ENCODE peak calls at places on chromosome 19, in eight cellular contexts. F, Z, H, B, M, I, R and Q are unnamed samples.

GRCh38 chr19:54325194-54325621 is 12.2 kb upstream of the LILRA5 start:
- DNase-seq in F (no peak), Z (peak; percentile 8), H (peak; percentile 10), B (no peak), M (no peak), I (no peak), R (no peak), Q (no peak)

GRCh38 chr19:2032296-2032941 is 16.9 kb upstream of the BTBD2 start:
- DNase-seq in F (peak; percentile 65), Z (peak; percentile 65), H (peak; percentile 95), B (peak; percentile 80), M (peak; percentile 97), I (peak; percentile 99), R (peak; percentile 81), Q (peak; percentile 90)

GRCh38 chr19:19418548-19419260 is 13.2 kb downstream of the GATAD2A start:
- DNase-seq in F (peak; percentile 33), Z (no peak), H (no peak), B (peak; percentile 44), M (no peak), I (no peak), R (no peak), Q (no peak)

GRCh38 chr19:56839665-56840451 is 668 bp downstream of the PEG3 start:
- DNase-seq in F (no peak), Z (no peak), H (no peak), B (peak; percentile 18), M (peak; percentile 78), I (peak; percentile 85), R (peak; percentile 80), Q (no peak)

GRCh38 chr19:49896863-49897621 is at the start of gene IL4I1:
- DNase-seq in F (peak; percentile 16), Z (peak; percentile 42), H (no peak), B (peak; percentile 20), M (peak; percentile 45), I (no peak), R (no peak), Q (no peak)

GRCh38 chr19:45881909-45882528 is 3.9 kb downstream of the IRF2BP1 start:
- DNase-seq in F (no peak), Z (no peak), H (no peak), B (no peak), M (peak; percentile 57), I (no peak), R (no peak), Q (no peak)

GRCh38 chr19:2097330-2098327 is 914 bp downstream of the IZUMO4 start:
- DNase-seq in F (no peak), Z (no peak), H (no peak), B (no peak), M (peak; percentile 36), I (peak; percentile 84), R (no peak), Q (no peak)

GRCh38 chr19:33499248-33499647 is 22.3 kb downstream of the PEPD start:
- DNase-seq in F (no peak), Z (no peak), H (no peak), B (no peak), M (no peak), I (no peak), R (no peak), Q (no peak)

GRCh38 chr19:54432144-54432738 is 16.8 kb upstream of the LENG8 start:
- DNase-seq in F (no peak), Z (no peak), H (peak; percentile 78), B (no peak), M (no peak), I (no peak), R (no peak), Q (no peak)

GRCh38 chr19:15123900-15124299 is 16.7 kb downstream of the SYDE1 start:
- DNase-seq in F (no peak), Z (no peak), H (no peak), B (no peak), M (peak; percentile 66), I (no peak), R (no peak), Q (peak; percentile 89)

GRCh38 chr19:29520390-29520789 is 5.4 kb upstream of the VSTM2B start:
- DNase-seq in F (no peak), Z (no peak), H (no peak), B (no peak), M (no peak), I (peak; percentile 44), R (no peak), Q (no peak)

GRCh38 chr19:47260476-47260875 is 4.2 kb downstream of the CCDC9 start:
- DNase-seq in F (no peak), Z (no peak), H (no peak), B (no peak), M (no peak), I (peak; percentile 86), R (no peak), Q (no peak)

GRCh38 chr19:47258895-47259555 is 2.7 kb downstream of the CCDC9 start:
- DNase-seq in F (no peak), Z (no peak), H (no peak), B (no peak), M (no peak), I (no peak), R (no peak), Q (no peak)

GRCh38 chr19:47256688-47257410 is 524 bp downstream of the CCDC9 start:
- DNase-seq in F (peak; percentile 90), Z (peak; percentile 98), H (peak; percentile 97), B (peak; percentile 96), M (peak; percentile 100), I (peak; percentile 100), R (peak; percentile 95), Q (peak; percentile 99)

GRCh38 chr19:47257411-47258169 is 1.3 kb downstream of the CCDC9 start:
- DNase-seq in F (no peak), Z (no peak), H (no peak), B (no peak), M (no peak), I (no peak), R (no peak), Q (no peak)

DNA sequence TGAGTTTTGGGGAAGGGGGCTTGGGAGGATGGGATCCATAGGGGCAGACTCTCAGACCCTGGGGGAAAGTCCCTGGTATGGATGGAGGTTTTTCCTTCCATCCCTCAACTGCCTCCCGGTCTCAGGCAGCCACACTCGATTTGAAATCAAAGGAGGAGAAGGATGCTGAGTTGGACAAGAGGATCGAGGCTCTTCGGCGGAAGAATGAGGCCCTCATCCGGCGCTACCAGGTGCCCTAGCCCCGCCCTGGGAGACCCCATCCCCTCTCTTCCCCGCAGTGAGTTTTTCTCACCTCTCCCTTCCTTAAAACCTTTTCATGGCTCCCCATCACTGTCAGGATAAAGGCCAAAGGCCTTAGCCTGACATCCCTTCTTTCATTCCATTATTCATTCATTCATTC is 2.1 kb downstream of the CCDC9 start:
- DNase-seq in F (no peak), Z (no peak), H (no peak), B (no peak), M (no peak), I (no peak), R (no peak), Q (no peak)
- H3K4me3 ChIP-seq in F (peak overlapping the region; percentile 65), Z (no peak overlapping the region), H (peak overlapping the region; percentile 54), B (peak overlapping the region; percentile 75), M (no peak overlapping the region), I (peak overlapping the region; percentile 52), R (no peak overlapping the region), Q (peak overlapping the region; percentile 62)

GRCh38 chr19:51325161-51325979 is 13.9 kb downstream of the IGLON5 start:
- DNase-seq in F (no peak), Z (no peak), H (no peak), B (no peak), M (no peak), I (no peak), R (peak; percentile 29), Q (no peak)
- H3K27me3 ChIP-seq in F (no peaks in the 10 kb centered on the region), Z (peaks cover 4% of the 10 kb centered on the region), H (peaks cover 10% of the 10 kb centered on the region), B (no peaks in the 10 kb centered on the region), M (peaks cover 40% of the 10 kb centered on the region), I (no peaks in the 10 kb centered on the region), R (peaks cover 19% of the 10 kb centered on the region), Q (peaks cover 40% of the 10 kb centered on the region)

GRCh38 chr19:42175335-42175734 is 42.1 kb downstream of the DEDD2 start:
- DNase-seq in F (no peak), Z (no peak), H (no peak), B (no peak), M (no peak), I (no peak), R (no peak), Q (no peak)
- H3K4me3 ChIP-seq in F (no peak overlapping the region), Z (no peak overlapping the region), H (no peak overlapping the region), B (no peak overlapping the region), M (no peak overlapping the region), I (no peak overlapping the region), R (no peak overlapping the region), Q (no peak overlapping the region)

DNA sequence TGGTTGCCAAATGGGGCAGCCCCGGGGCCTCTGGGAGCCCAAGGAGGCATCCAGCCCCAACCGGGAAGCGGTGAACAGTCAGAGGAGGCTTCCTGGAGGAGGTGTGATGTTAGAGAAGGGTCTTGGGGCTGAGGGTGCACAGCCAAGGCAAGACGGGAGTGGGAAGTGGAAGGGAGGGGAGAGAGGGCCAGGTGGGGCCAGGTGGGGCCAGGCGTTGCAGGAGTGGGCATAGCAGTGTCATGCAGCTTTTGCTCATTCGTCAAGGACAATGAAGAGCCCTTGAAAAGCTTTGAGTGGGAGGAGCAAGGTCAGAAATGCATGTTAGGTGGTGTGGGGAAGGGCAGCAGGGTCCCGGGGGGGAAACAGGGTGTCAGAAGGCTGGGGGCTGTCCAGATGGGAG is 1.8 kb downstream of the FBN3 start:
- DNase-seq in F (no peak), Z (no peak), H (no peak), B (no peak), M (no peak), I (no peak), R (no peak), Q (no peak)
- H3K27me3 ChIP-seq in F (peaks cover 30% of the 10 kb centered on the region), Z (peaks cover 68% of the 10 kb centered on the region), H (peaks cover 14% of the 10 kb centered on the region), B (peaks cover 11% of the 10 kb centered on the region), M (peaks cover 69% of the 10 kb centered on the region), I (peaks cover 12% of the 10 kb centered on the region), R (peaks cover 30% of the 10 kb centered on the region), Q (peaks cover 74% of the 10 kb centered on the region)

GRCh38 chr19:6551607-6552450 is 21.0 kb downstream of the TNFSF9 start:
- DNase-seq in F (peak; percentile 68), Z (no peak), H (no peak), B (peak; percentile 70), M (peak; percentile 35), I (peak; percentile 83), R (no peak), Q (no peak)
- H3K4me3 ChIP-seq in F (no peak overlapping the region), Z (no peak overlapping the region), H (no peak overlapping the region), B (no peak overlapping the region), M (no peak overlapping the region), I (no peak overlapping the region), R (no peak overlapping the region), Q (no peak overlapping the region)

GRCh38 chr19:44754743-44755066 is 6.2 kb downstream of the BCL3 start:
- DNase-seq in F (no peak), Z (no peak), H (no peak), B (no peak), M (no peak), I (no peak), R (no peak), Q (no peak)
- H3K27me3 ChIP-seq in F (no peaks in the 10 kb centered on the region), Z (no peaks in the 10 kb centered on the region), H (no peaks in the 10 kb centered on the region), B (no peaks in the 10 kb centered on the region), M (no peaks in the 10 kb centered on the region), I (no peaks in the 10 kb centered on the region), R (no peaks in the 10 kb centered on the region), Q (no peaks in the 10 kb centered on the region)

DNA sequence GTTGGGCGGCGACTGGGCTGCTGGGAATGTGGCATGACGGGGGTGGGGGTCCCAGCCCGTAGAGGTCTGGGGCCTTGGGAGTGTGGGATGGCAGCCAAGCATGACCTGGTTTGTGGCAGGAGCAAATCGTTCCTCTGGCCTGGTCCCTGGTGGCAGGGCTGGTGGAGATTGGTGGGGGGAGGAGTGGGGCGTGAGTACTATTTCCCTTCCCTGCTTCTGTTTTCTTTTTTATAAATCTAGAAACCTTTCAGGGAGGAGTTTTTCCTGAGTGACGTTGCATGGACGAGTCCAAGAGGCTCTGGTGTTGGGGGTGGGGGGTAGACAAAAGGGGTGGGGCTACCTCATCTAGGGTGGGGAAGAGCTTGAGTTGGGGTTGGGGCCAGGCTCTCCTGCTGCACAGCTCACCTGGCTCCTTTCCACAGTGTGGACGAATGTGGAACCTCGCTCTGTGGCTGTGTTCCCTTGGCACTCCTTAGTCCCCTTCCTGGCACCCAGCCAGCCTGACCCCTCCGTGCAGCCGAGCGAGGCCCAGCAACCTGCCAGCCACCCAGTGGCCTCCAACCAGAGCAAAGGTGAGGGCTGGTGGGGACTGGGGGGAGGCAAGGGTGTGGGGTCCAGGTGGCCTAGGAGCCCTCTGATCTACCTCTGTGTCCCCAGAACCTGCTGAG is 15.4 kb upstream of the PRR19 start:
- DNase-seq in F (no peak), Z (peak; percentile 27), H (no peak), B (peak; percentile 42), M (no peak), I (no peak), R (no peak), Q (no peak)
- H3K4me3 ChIP-seq in F (no peak overlapping the region), Z (no peak overlapping the region), H (no peak overlapping the region), B (no peak overlapping the region), M (peak overlapping the region; percentile 11), I (no peak overlapping the region), R (no peak overlapping the region), Q (no peak overlapping the region)